ENCODE peak calls at places on chromosomes 7 and 10, in ten cellular contexts. M is uterus; L is NCI-H526; P is anterior cingulate cortex; C is GM23338; U is WTC11; G is stimulated activated naive CD4-positive, alpha-beta T cell; O is endothelial cell; A is ELR; F is naive thymus-derived CD8-positive, alpha-beta T cell. I is an unnamed sample.

GRCh38 chr7:50793947-50794570 is 11.4 kb upstream of the GRB10 start:
- DNase-seq in P (no peak), G (no peak), O (no peak), U (no peak), F (no peak), M (no peak), A (no peak), C (no peak), L (no peak), I (no peak)

GRCh38 chr7:86904949-86905834 is 154.3 kb downstream of the ELAPOR2 start:
- DNase-seq in A (peak), U (peak), P (no peak), F (no peak), C (peak), G (no peak), L (no peak), M (no peak), O (peak), I (no peak)

GRCh38 chr10:100827819-100828743 is 82.7 kb downstream of the PAX2 start:
- DNase-seq in L (no peak), A (peak), G (no peak), F (no peak), M (no peak), U (peak), C (peak), P (no peak), O (peak), I (no peak)

GRCh38 chr10:44024351-44025116 is 360.4 kb downstream of the CXCL12 start:
- DNase-seq in M (no peak), G (no peak), A (no peak), P (no peak), U (no peak), L (no peak), C (no peak), F (no peak), O (no peak), I (no peak)

GRCh38 chr7:33072471-33072870 is 9.9 kb upstream of the NT5C3A start:
- DNase-seq in F (no peak), G (no peak), M (no peak), P (no peak), C (no peak), A (peak), O (no peak), L (no peak), U (no peak), I (no peak)

GRCh38 chr10:86355571-86356038 is 11.0 kb downstream of the GRID1 start:
- DNase-seq in C (no peak), A (no peak), O (no peak), P (peak), L (no peak), G (no peak), F (no peak), U (no peak), M (no peak), I (peak)

GRCh38 chr10:61971016-61971350 is 69.5 kb downstream of the ARID5B start:
- DNase-seq in C (no peak), O (no peak), L (no peak), G (no peak), U (no peak), A (no peak), P (no peak), M (no peak), F (no peak), I (no peak)

GRCh38 chr7:103538964-103539709 is 93.1 kb upstream of the SLC26A5 start:
- DNase-seq in U (no peak), M (no peak), F (no peak), L (no peak), C (no peak), G (no peak), O (no peak), P (peak), A (no peak), I (no peak)

GRCh38 chr7:12827219-12827821 is 139.9 kb downstream of the ARL4A start:
- DNase-seq in P (no peak), O (no peak), L (no peak), U (no peak), G (no peak), M (no peak), A (no peak), C (no peak), F (no peak), I (no peak)

GRCh38 chr7:112511451-112512220 is 30.8 kb downstream of the LSMEM1 start:
- DNase-seq in L (no peak), M (no peak), O (no peak), C (no peak), A (no peak), F (no peak), U (no peak), P (no peak), G (no peak), I (no peak)

GRCh38 chr7:2729893-2730716 is 42.1 kb downstream of the AMZ1 start:
- DNase-seq in F (no peak), L (no peak), U (peak), O (no peak), M (peak), A (no peak), C (no peak), P (peak), G (no peak), I (no peak)

GRCh38 chr7:53350241-53350640 is 314.8 kb downstream of the POM121L12 start:
- DNase-seq in C (peak), U (peak), L (no peak), O (peak), A (no peak), F (no peak), P (no peak), G (no peak), M (no peak), I (no peak)

GRCh38 chr10:24349379-24350110 is 140.6 kb downstream of the KIAA1217 start:
- DNase-seq in O (no peak), G (no peak), P (no peak), A (peak), U (no peak), M (no peak), F (no peak), L (no peak), C (no peak), I (no peak)

GRCh38 chr7:21939136-21939857 is 6.4 kb downstream of the CDCA7L start:
- DNase-seq in G (no peak), A (no peak), P (no peak), C (no peak), O (no peak), M (no peak), L (no peak), U (no peak), F (no peak), I (no peak)

GRCh38 chr7:139660317-139661042 is 117.3 kb downstream of the HIPK2 start:
- DNase-seq in C (peak), P (no peak), A (no peak), M (no peak), F (no peak), O (no peak), U (no peak), L (no peak), G (no peak), I (no peak)

GRCh38 chr7:116242759-116243158 is 32.4 kb downstream of the TES start:
- DNase-seq in C (no peak), M (no peak), U (no peak), G (no peak), P (no peak), O (no peak), L (no peak), A (no peak), F (no peak), I (no peak)

GRCh38 chr10:126500185-126500584 is 111.9 kb upstream of the ADAM12 start:
- DNase-seq in A (no peak), L (no peak), O (no peak), P (no peak), M (no peak), G (no peak), U (no peak), F (no peak), C (no peak), I (no peak)

GRCh38 chr7:37921340-37921805 is 933 bp downstream of the EPDR1 start:
- DNase-seq in P (no peak), L (peak), A (no peak), C (peak), G (no peak), F (no peak), O (peak), U (peak), M (peak), I (no peak)

GRCh38 chr10:12719365-12719764 is 282.1 kb downstream of the CCDC3 start:
- DNase-seq in L (no peak), U (no peak), M (peak), A (no peak), C (no peak), F (no peak), P (no peak), O (no peak), G (no peak), I (no peak)

GRCh38 chr10:35554461-35555056 is 50.6 kb upstream of the GJD4 start:
- DNase-seq in A (no peak), O (no peak), M (no peak), P (no peak), U (no peak), C (no peak), F (no peak), G (no peak), L (no peak), I (no peak)

GRCh38 chr10:35195361-35196306 is 69.0 kb downstream of the CREM start:
- DNase-seq in F (peak), O (peak), L (peak), G (peak), U (no peak), P (no peak), A (peak), C (peak), M (peak), I (no peak)

GRCh38 chr7:52647046-52647445 is 388.4 kb upstream of the POM121L12 start:
- DNase-seq in U (no peak), G (no peak), P (no peak), A (no peak), O (no peak), F (no peak), L (no peak), M (no peak), C (no peak), I (no peak)

GRCh38 chr10:48526371-48526821 is 78.5 kb downstream of the ARHGAP22 start:
- DNase-seq in G (no peak), U (no peak), C (no peak), A (peak), F (no peak), O (no peak), M (no peak), L (no peak), P (no peak), I (no peak)

GRCh38 chr7:55190511-55191160 is 171.8 kb downstream of the EGFR start:
- DNase-seq in P (no peak), U (no peak), F (no peak), O (no peak), A (no peak), G (no peak), C (no peak), L (no peak), M (no peak), I (no peak)

GRCh38 chr10:113681533-113682470 is 2.1 kb downstream of the CASP7 start:
- DNase-seq in C (no peak), P (no peak), A (no peak), L (no peak), G (no peak), U (no peak), O (no peak), M (no peak), F (no peak), I (no peak)

GRCh38 chr7:158413962-158414961 is 173.4 kb downstream of the PTPRN2 start:
- DNase-seq in G (no peak), P (peak), L (no peak), A (no peak), O (no peak), M (no peak), F (no peak), U (no peak), C (peak), I (no peak)

GRCh38 chr7:103989785-103990775 is 622 bp upstream of the RELN start:
- DNase-seq in P (no peak), L (peak), O (peak), G (no peak), C (peak), A (peak), F (no peak), M (no peak), U (peak), I (no peak)

GRCh38 chr7:5597772-5598171 is 174.1 kb upstream of the TNRC18 start:
- DNase-seq in L (no peak), F (no peak), P (no peak), C (no peak), U (no peak), O (no peak), A (no peak), M (no peak), G (no peak), I (no peak)

GRCh38 chr7:131506597-131506996 is 49.8 kb downstream of the PODXL start:
- DNase-seq in O (no peak), L (no peak), G (no peak), C (peak), A (no peak), P (no peak), F (no peak), U (peak), M (no peak), I (no peak)

GRCh38 chr10:33643042-33643441 is 308.6 kb upstream of the NRP1 start:
- DNase-seq in F (no peak), C (no peak), U (no peak), O (no peak), L (no peak), G (no peak), P (no peak), M (no peak), A (peak), I (no peak)

GRCh38 chr10:17607603-17608332 is 9.4 kb downstream of the HACD1 start:
- DNase-seq in M (no peak), L (peak), G (peak), A (peak), P (no peak), O (no peak), F (no peak), C (peak), U (no peak), I (peak)

I was measured in tibial nerve.